ENCODE peak calls at places on chromosomes 11 and 22, in six cellular contexts. One of them, this sample, is unnamed. For H3K27me3, the result is how much of the 10 kb centered on the place peaks cover.

GRCh38 chr11:68938816-68939582 is 35.3 kb downstream of the IGHMBP2 start:
- DNase-seq in IMR-90: no peak
- DNase-seq in MM.1S: no peak
- DNase-seq in astrocyte: no peak
- DNase-seq in SK-N-SH: no peak
- DNase-seq in spleen: peak
- DNase-seq in this sample: no peak

GRCh38 chr11:824292-824880 is 3.3 kb upstream of the CRACR2B start:
- DNase-seq in SK-N-SH: no peak
- DNase-seq in astrocyte: no peak
- DNase-seq in MM.1S: no peak
- DNase-seq in spleen: peak
- DNase-seq in IMR-90: no peak
- DNase-seq in this sample: no peak

GRCh38 chr11:70128435-70128906 is 50.4 kb downstream of the ANO1 start:
- DNase-seq in IMR-90: no peak
- DNase-seq in MM.1S: no peak
- DNase-seq in spleen: no peak
- DNase-seq in SK-N-SH: no peak
- DNase-seq in astrocyte: no peak
- DNase-seq in this sample: peak

GRCh38 chr11:12449961-12450715 is 72.8 kb downstream of the PARVA start:
- DNase-seq in spleen: no peak
- DNase-seq in SK-N-SH: no peak
- DNase-seq in MM.1S: no peak
- DNase-seq in IMR-90: peak
- DNase-seq in astrocyte: peak
- DNase-seq in this sample: no peak

GRCh38 chr11:6655790-6656580 is at the start of gene DCHS1:
- DNase-seq in MM.1S: no peak
- DNase-seq in spleen: peak
- DNase-seq in IMR-90: no peak
- DNase-seq in SK-N-SH: peak
- DNase-seq in astrocyte: no peak
- DNase-seq in this sample: peak

GRCh38 chr22:45974498-45974897 is 2.5 kb downstream of the WNT7B start:
- DNase-seq in astrocyte: no peak
- DNase-seq in SK-N-SH: no peak
- DNase-seq in IMR-90: no peak
- DNase-seq in MM.1S: no peak
- DNase-seq in spleen: no peak
- DNase-seq in this sample: no peak

GRCh38 chr11:133937015-133937414 is 19.8 kb downstream of the IGSF9B start:
- DNase-seq in spleen: no peak
- DNase-seq in IMR-90: no peak
- DNase-seq in SK-N-SH: peak
- DNase-seq in MM.1S: no peak
- DNase-seq in astrocyte: no peak
- DNase-seq in this sample: no peak

GRCh38 chr11:117194267-117194666 is 4.9 kb upstream of the TAGLN start:
- DNase-seq in IMR-90: no peak
- DNase-seq in spleen: no peak
- DNase-seq in MM.1S: no peak
- DNase-seq in SK-N-SH: no peak
- DNase-seq in astrocyte: no peak
- DNase-seq in this sample: no peak

GRCh38 chr22:48517039-48518030 is 1310.3 kb downstream of the BRD1 start:
- DNase-seq in spleen: no peak
- DNase-seq in MM.1S: no peak
- DNase-seq in SK-N-SH: no peak
- DNase-seq in IMR-90: no peak
- DNase-seq in astrocyte: no peak
- DNase-seq in this sample: no peak

GRCh38 chr11:115580927-115581680 is 76.9 kb upstream of the CADM1 start:
- DNase-seq in IMR-90: no peak
- DNase-seq in SK-N-SH: peak
- DNase-seq in MM.1S: no peak
- DNase-seq in spleen: no peak
- DNase-seq in astrocyte: peak
- DNase-seq in this sample: no peak

GRCh38 chr11:44047931-44048431 is at the start of gene ACCSL:
- DNase-seq in MM.1S: no peak
- DNase-seq in IMR-90: no peak
- DNase-seq in spleen: no peak
- DNase-seq in astrocyte: no peak
- DNase-seq in SK-N-SH: no peak
- DNase-seq in this sample: no peak

GRCh38 chr22:44396021-44396726 is 83.4 kb upstream of the SHISAL1 start:
- DNase-seq in astrocyte: no peak
- DNase-seq in spleen: peak
- DNase-seq in SK-N-SH: peak
- DNase-seq in MM.1S: no peak
- DNase-seq in IMR-90: no peak
- DNase-seq in this sample: no peak

GRCh38 chr11:62953811-62954210 is 31.0 kb downstream of the SLC22A6 start:
- DNase-seq in SK-N-SH: no peak
- DNase-seq in astrocyte: peak
- DNase-seq in IMR-90: peak
- DNase-seq in spleen: no peak
- DNase-seq in MM.1S: no peak
- DNase-seq in this sample: no peak

GRCh38 chr11:69529001-69529400 is 47.5 kb downstream of the LINC01488 start:
- DNase-seq in spleen: peak
- DNase-seq in astrocyte: no peak
- DNase-seq in MM.1S: no peak
- DNase-seq in IMR-90: no peak
- DNase-seq in SK-N-SH: no peak
- DNase-seq in this sample: no peak

GRCh38 chr22:44256860-44257560 is 55.7 kb downstream of the SHISAL1 start:
- DNase-seq in MM.1S: no peak
- DNase-seq in astrocyte: no peak
- DNase-seq in spleen: no peak
- DNase-seq in IMR-90: no peak
- DNase-seq in SK-N-SH: no peak
- DNase-seq in this sample: no peak

DNA sequence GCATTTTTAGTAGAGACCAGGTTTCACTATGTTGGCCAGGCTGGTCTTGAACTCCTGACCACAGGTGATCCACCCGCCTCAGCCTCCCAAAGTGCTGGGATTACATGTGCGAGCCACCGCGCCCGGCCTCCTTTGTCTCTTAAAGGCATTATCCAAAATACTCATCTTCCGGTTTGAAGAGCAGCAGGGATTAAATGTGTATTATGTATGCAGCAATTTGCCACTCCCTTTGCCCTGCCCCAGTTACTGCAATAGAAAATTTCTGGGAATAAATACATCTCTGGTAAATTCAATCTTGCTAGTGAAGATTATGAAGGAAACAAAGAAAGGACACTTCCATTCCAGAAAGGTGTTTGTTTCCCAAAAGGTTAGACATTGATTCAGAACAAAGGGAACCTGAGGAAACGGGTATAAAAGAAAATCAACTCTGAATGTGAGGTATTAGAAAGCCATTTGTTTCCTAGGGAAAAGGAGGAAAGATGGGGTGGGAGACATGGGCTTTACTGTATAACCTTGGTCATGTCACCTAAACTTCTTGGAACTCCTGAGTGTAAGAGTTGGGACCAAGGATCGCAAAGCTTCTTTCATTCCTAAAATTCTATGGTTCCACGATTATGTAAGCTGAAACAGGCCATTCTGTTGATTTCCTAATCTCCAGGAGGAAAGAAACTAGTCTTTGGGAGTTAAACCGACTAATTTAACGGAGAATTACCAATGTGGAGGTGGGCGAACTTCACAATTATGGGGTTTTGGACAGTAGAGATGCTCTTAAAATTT is 962 bp upstream of the HIPK3 start:
- DNase-seq in spleen: no peak
- DNase-seq in MM.1S: no peak
- DNase-seq in SK-N-SH: peak
- DNase-seq in astrocyte: no peak
- DNase-seq in IMR-90: no peak
- DNase-seq in this sample: peak
- H3K27ac ChIP-seq in spleen: peak
- H3K27ac ChIP-seq in MM.1S: no peak
- H3K27ac ChIP-seq in SK-N-SH: peak
- H3K27ac ChIP-seq in astrocyte: peak
- H3K27ac ChIP-seq in IMR-90: peak
- H3K27ac ChIP-seq in this sample: peak

GRCh38 chr11:119488256-119488995 is 65.5 kb upstream of the THY1 start:
- DNase-seq in astrocyte: no peak
- DNase-seq in spleen: no peak
- DNase-seq in IMR-90: no peak
- DNase-seq in MM.1S: no peak
- DNase-seq in SK-N-SH: no peak
- DNase-seq in this sample: no peak
- H3K27me3 ChIP-seq in astrocyte: under half
- H3K27me3 ChIP-seq in spleen: under half
- H3K27me3 ChIP-seq in IMR-90: half or more
- H3K27me3 ChIP-seq in MM.1S: under half
- H3K27me3 ChIP-seq in SK-N-SH: under half
- H3K27me3 ChIP-seq in this sample: under half

DNA sequence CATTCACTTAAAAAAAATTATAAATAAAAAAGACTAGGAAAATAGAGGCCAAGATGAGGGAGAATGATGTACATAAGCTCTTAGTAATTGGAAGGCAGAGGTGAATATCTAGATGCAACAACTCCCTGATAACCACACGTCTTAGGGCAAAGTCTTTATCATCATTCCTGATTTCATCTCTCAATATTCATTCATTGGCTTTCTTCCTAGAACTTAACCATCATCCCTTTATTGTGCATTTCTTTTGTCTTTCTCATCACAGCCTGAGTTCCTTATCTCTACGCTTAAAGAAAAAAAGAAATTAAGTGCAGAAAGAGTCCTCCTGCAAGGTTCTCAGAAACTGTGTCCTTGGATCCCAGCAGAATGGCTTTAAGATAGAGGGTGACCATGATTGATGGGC is 23.2 kb upstream of the FLI1 start:
- DNase-seq in spleen: no peak
- DNase-seq in SK-N-SH: no peak
- DNase-seq in MM.1S: no peak
- DNase-seq in astrocyte: peak
- DNase-seq in IMR-90: no peak
- DNase-seq in this sample: no peak
- H3K27ac ChIP-seq in spleen: no peak
- H3K27ac ChIP-seq in SK-N-SH: no peak
- H3K27ac ChIP-seq in MM.1S: no peak
- H3K27ac ChIP-seq in astrocyte: no peak
- H3K27ac ChIP-seq in IMR-90: no peak
- H3K27ac ChIP-seq in this sample: no peak

DNA sequence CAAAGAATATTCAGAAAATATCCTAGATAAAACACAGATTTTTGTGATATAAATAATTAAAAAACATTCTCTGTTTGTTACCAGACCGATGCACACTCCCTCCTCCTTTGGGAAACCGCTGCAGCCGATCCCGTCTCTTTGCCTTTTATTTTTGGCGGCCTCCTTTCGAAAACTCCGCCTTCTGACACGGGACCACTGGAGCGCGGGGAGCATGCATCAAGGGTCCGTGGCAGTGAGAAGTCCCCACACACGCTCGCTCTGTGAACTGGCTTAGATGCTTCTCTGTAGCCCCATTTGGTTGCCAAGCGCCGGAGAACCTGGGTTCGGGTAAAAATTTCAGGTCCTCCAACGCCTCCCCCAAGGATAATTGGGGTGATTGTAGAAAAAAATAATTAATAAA is 17.0 kb downstream of the DDX17 start:
- DNase-seq in IMR-90: no peak
- DNase-seq in MM.1S: no peak
- DNase-seq in astrocyte: no peak
- DNase-seq in SK-N-SH: no peak
- DNase-seq in spleen: peak
- DNase-seq in this sample: no peak
- H3K27me3 ChIP-seq in IMR-90: under half
- H3K27me3 ChIP-seq in MM.1S: under half
- H3K27me3 ChIP-seq in astrocyte: under half
- H3K27me3 ChIP-seq in SK-N-SH: under half
- H3K27me3 ChIP-seq in spleen: under half
- H3K27me3 ChIP-seq in this sample: under half

DNA sequence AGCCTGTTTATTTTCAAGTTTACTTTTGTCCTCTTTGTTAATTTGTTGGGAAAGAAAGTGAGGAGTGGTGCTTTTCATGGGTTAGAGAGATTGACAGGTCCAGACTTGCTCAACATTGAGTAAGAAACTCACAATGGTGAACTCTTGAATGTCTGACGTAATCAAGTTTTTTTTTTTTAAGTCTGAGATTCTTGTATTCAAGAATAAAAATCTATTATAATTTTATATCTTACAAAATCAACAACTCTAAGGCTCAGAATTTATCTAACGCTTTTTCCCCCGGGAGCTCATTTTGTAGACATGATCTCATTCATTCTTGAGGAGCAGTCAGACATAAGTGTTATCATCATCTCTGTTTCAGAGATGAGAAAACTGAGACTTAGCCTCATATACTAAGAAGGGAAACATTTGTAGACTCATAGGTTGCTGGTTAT is 39.1 kb upstream of the SPTBN2 start:
- DNase-seq in IMR-90: peak
- DNase-seq in MM.1S: no peak
- DNase-seq in spleen: no peak
- DNase-seq in SK-N-SH: no peak
- DNase-seq in astrocyte: peak
- DNase-seq in this sample: no peak
- H3K27ac ChIP-seq in IMR-90: no peak
- H3K27ac ChIP-seq in MM.1S: no peak
- H3K27ac ChIP-seq in spleen: no peak
- H3K27ac ChIP-seq in SK-N-SH: no peak
- H3K27ac ChIP-seq in astrocyte: peak
- H3K27ac ChIP-seq in this sample: no peak

GRCh38 chr22:39683639-39684038 is 113.1 kb downstream of the CACNA1I start:
- DNase-seq in astrocyte: no peak
- DNase-seq in IMR-90: no peak
- DNase-seq in SK-N-SH: no peak
- DNase-seq in MM.1S: no peak
- DNase-seq in spleen: no peak
- DNase-seq in this sample: no peak
- H3K27me3 ChIP-seq in astrocyte: under half
- H3K27me3 ChIP-seq in IMR-90: under half
- H3K27me3 ChIP-seq in SK-N-SH: under half
- H3K27me3 ChIP-seq in MM.1S: half or more
- H3K27me3 ChIP-seq in spleen: half or more
- H3K27me3 ChIP-seq in this sample: under half

GRCh38 chr11:23620617-23621016 is 760.3 kb upstream of the CCDC179 start:
- DNase-seq in MM.1S: no peak
- DNase-seq in IMR-90: peak
- DNase-seq in spleen: no peak
- DNase-seq in astrocyte: no peak
- DNase-seq in SK-N-SH: no peak
- DNase-seq in this sample: no peak
- H3K27ac ChIP-seq in MM.1S: no peak
- H3K27ac ChIP-seq in IMR-90: no peak
- H3K27ac ChIP-seq in spleen: no peak
- H3K27ac ChIP-seq in astrocyte: no peak
- H3K27ac ChIP-seq in SK-N-SH: no peak
- H3K27ac ChIP-seq in this sample: no peak

This sample was measured in GM23338.